ENCODE peak calls at places on chromosome 17, in four cellular contexts. P is GM23338, Q is breast epithelium, E is suprapubic skin. N is an unnamed sample.

GRCh38 chr17:82419471-82419995 is 1.1 kb upstream of the OGFOD3 start:
- DNase-seq in P (no peak), Q (no peak), E (no peak), N (no peak)

GRCh38 chr17:74742978-74743545 is 5.4 kb upstream of the NHERF1 start:
- DNase-seq in P (no peak), Q (no peak), E (no peak), N (no peak)

GRCh38 chr17:50839591-50840310 is 4.4 kb downstream of the WFIKKN2 start:
- DNase-seq in P (no peak), Q (no peak), E (no peak), N (no peak)

GRCh38 chr17:74190154-74190553 is 13.3 kb upstream of the RPL38 start:
- DNase-seq in P (peak), Q (no peak), E (no peak), N (no peak)

GRCh38 chr17:79280010-79280409 is 205.4 kb downstream of the ENGASE start:
- DNase-seq in P (no peak), Q (no peak), E (no peak), N (no peak)

GRCh38 chr17:17781591-17782424 is 55.0 kb downstream of the SREBF1 start:
- DNase-seq in P (peak), Q (peak), E (no peak), N (no peak)

GRCh38 chr17:7446669-7447068 is 1.8 kb downstream of the CHRNB1 start:
- DNase-seq in P (peak), Q (no peak), E (no peak), N (no peak)

GRCh38 chr17:32795339-32795979 is 81.5 kb downstream of the MYO1D start:
- DNase-seq in P (no peak), Q (no peak), E (no peak), N (no peak)

GRCh38 chr17:75410141-75410540 is 4.7 kb upstream of the GRB2 start:
- DNase-seq in P (no peak), Q (no peak), E (no peak), N (no peak)

GRCh38 chr17:82228842-82229685 is at the start of gene SLC16A3:
- DNase-seq in P (peak), Q (no peak), E (no peak), N (peak)

GRCh38 chr17:55466671-55467070 is 44.6 kb downstream of the SMIM36 start:
- DNase-seq in P (peak), Q (no peak), E (no peak), N (no peak)

GRCh38 chr17:64002658-64003525 is 4.7 kb downstream of the PRR29 start:
- DNase-seq in P (no peak), Q (no peak), E (peak), N (no peak)

GRCh38 chr17:49260011-49260921 is 29.7 kb upstream of the PHOSPHO1 start:
- DNase-seq in P (peak), Q (peak), E (peak), N (peak)

GRCh38 chr17:3502466-3502865 is 26.7 kb downstream of the ASPA start:
- DNase-seq in P (no peak), Q (no peak), E (no peak), N (no peak)

GRCh38 chr17:79720705-79721295 is 9.9 kb upstream of the ENPP7 start:
- DNase-seq in P (no peak), Q (no peak), E (no peak), N (no peak)

GRCh38 chr17:4173771-4174170 is 30.8 kb downstream of the CYB5D2 start:
- DNase-seq in P (no peak), Q (no peak), E (no peak), N (no peak)

GRCh38 chr17:80474231-80474932 is 2.0 kb downstream of the NPTX1 start:
- DNase-seq in P (no peak), Q (no peak), E (no peak), N (no peak)

GRCh38 chr17:20228860-20229259 is 219.7 kb downstream of the SPECC1 start:
- DNase-seq in P (no peak), Q (no peak), E (no peak), N (no peak)

GRCh38 chr17:10052414-10052813 is 146.0 kb downstream of the GAS7 start:
- DNase-seq in P (no peak), Q (no peak), E (no peak), N (no peak)

GRCh38 chr17:66677201-66677981 is 157.5 kb upstream of the CACNG5 start:
- DNase-seq in P (no peak), Q (no peak), E (no peak), N (no peak)

GRCh38 chr17:38582069-38582468 is 23.7 kb downstream of the SRCIN1 start:
- DNase-seq in P (no peak), Q (no peak), E (no peak), N (no peak)

DNA sequence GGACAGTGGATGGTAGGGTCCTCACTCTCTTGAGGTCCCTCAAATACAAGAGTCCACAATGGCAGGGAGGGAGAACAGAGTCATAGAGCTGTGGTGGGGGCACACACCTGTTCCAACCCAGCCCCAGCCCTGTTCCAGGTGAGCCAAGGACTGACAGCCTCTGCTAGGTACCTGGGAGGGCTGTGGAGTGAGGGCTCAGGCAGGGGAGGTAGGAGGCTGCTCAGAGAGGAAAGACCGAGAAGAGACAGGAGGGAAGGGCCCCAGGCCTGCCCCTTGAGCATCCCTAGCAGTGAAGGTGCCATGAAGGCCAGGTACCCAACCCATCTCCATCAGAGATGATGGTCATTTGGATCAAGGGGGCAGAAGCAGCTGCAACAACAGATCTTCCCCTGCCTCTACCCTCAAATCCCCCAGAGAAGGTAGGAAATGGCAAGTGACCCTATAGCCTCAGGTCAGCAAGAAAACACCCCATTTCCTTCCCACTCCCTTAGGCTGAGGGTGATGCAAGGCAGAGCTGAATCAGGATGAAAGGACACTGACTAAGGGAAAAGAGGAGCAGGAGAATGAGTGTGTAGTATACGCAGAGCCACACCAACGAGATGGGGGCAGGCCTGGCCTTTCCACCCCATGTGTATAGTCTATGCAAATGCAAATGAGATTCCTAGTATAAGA is 28.6 kb downstream of the CD300LG start:
- DNase-seq in P (no peak), Q (no peak), E (no peak), N (no peak)
- TF ChIP-seq POLR2AphosphoS5 in P (no peak), Q (no peak), E (no peak), N (no peak)

DNA sequence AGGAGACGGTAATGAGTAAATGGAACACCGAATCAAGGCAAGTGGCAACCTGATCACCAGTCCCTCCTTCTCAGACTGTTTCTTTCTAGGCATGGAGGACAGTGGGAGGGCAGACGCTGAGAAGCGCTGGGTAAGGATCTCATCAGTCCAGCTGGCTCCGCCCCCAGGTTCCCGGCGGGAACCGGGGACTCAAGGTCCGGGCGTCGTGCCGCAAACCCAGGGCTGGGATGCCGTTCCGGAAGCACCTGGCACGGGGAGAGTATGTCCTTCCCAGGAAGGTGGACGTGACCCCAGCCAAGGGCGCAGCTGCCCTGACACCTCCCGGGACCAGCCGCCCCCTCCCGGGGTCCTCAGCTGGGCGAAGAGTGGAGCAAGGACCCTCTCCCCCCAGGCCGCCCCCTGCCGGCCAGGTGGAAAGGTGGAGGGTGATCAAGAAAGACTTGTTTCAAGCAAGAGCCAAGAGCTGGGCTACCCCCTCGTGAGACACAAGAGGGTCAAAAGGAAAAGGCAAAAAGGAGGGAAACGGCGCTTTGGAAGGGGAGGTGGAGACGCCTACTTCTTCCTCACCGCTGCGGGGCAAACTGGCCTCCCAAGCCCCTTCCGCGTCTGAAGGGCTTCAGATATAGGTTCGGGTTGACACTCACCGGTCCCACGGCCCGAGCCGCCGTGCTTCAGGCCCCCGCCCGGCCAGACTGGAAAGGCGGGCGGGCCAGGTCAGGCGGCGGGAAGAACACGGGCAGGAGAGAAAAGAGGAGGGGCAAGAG is at the start of gene MYO19:
- DNase-seq in P (peak), Q (peak), E (peak), N (peak)
- TF ChIP-seq POLR2AphosphoS5 in P (no peak), Q (no peak), E (no peak), N (no peak)

GRCh38 chr17:1590031-1590746 is 27.6 kb upstream of the PITPNA start:
- DNase-seq in P (no peak), Q (no peak), E (no peak), N (no peak)
- TF ChIP-seq POLR2AphosphoS5 in P (no peak), Q (no peak), E (no peak), N (no peak)

DNA sequence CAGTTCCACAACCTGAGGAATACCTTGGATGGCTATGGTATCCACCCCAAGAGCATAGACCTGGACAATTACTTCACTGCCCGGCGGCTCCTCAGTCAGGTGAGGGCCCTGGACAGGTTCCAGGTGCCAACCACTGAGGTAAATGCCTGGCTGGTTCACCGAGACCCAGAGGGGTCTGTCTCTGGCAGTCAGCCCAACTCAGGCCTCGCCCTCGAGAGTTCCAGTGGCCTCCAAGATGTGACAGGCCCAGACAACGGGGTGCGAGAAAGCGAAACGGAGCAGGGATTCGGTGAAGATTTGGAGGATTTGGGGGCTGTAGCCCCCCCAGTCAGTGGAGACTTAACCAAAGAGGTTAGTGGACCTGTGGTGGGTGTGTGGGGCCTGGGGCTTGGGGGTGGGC is 3.1 kb downstream of the NFE2L1 start:
- DNase-seq in P (no peak), Q (peak), E (no peak), N (no peak)
- TF ChIP-seq POLR2AphosphoS5 in P (no peak), Q (no peak), E (no peak), N (no peak)

N was measured in GM12891.